ENCODE peak calls at places on chromosomes 3 and 15, in nine cellular contexts. O is T-helper 9 cell, H is NCI-H1105, N is foreskin fibroblast, W is mucosa of gallbladder, F is IMR-90, C is NCI-H1092, S is cardiac fibroblast, M is NCI-H2171. U is an unnamed sample.

GRCh38 chr15:85761635-85762034 is 33.1 kb downstream of the KLHL25 start:
- DNase-seq in S (no peak), F (peak), O (no peak), W (no peak), N (no peak), C (no peak), M (no peak), H (no peak), U (no peak)

GRCh38 chr3:161148832-161149475 is 43.8 kb upstream of the B3GALNT1 start:
- DNase-seq in W (no peak), C (no peak), F (no peak), M (no peak), O (no peak), N (no peak), S (peak), H (no peak), U (no peak)

GRCh38 chr15:52503788-52504496 is 24.7 kb downstream of the MYO5A start:
- DNase-seq in S (peak), W (no peak), C (no peak), F (peak), O (no peak), N (peak), H (no peak), M (no peak), U (no peak)

GRCh38 chr15:71115567-71116351 is 488 bp downstream of the THSD4 start:
- DNase-seq in M (no peak), C (no peak), O (no peak), F (peak), S (peak), N (no peak), W (no peak), H (no peak), U (peak)

GRCh38 chr3:170753421-170754344 is 116.3 kb downstream of the RPL22L1 start:
- DNase-seq in C (no peak), N (peak), S (peak), O (no peak), H (no peak), W (no peak), M (no peak), F (peak), U (no peak)

GRCh38 chr3:39141211-39141995 is 12.0 kb downstream of the CSRNP1 start:
- DNase-seq in F (peak), H (no peak), S (peak), W (peak), C (no peak), O (no peak), N (no peak), M (no peak), U (no peak)

GRCh38 chr15:48641416-48641815 is 4.1 kb downstream of the FBN1 start:
- DNase-seq in M (no peak), O (no peak), H (peak), W (no peak), C (no peak), N (peak), S (peak), F (peak), U (no peak)

GRCh38 chr15:35748105-35748504 is 202.1 kb upstream of the DPH6 start:
- DNase-seq in O (no peak), C (no peak), M (no peak), H (no peak), S (no peak), W (no peak), N (no peak), F (no peak), U (no peak)

GRCh38 chr3:116474356-116475200 is 29.3 kb upstream of the LSAMP start:
- DNase-seq in W (no peak), F (peak), H (peak), N (no peak), S (no peak), C (peak), O (no peak), M (peak), U (no peak)

GRCh38 chr3:125137432-125138033 is 75.0 kb downstream of the SLC12A8 start:
- DNase-seq in S (peak), H (no peak), F (peak), C (no peak), M (no peak), W (no peak), N (no peak), O (no peak), U (no peak)

GRCh38 chr3:67239362-67239761 is 241.3 kb downstream of the KBTBD8 start:
- DNase-seq in S (no peak), F (no peak), H (no peak), N (no peak), O (no peak), W (no peak), C (no peak), M (no peak), U (no peak)

GRCh38 chr15:88472225-88472624 is 4.7 kb downstream of the MRPS11 start:
- DNase-seq in C (no peak), S (no peak), N (no peak), W (no peak), H (no peak), F (no peak), O (no peak), M (no peak), U (no peak)

GRCh38 chr3:98791341-98792325 is 28.5 kb downstream of the ST3GAL6 start:
- DNase-seq in S (peak), C (no peak), H (no peak), F (peak), N (no peak), O (no peak), W (no peak), M (no peak), U (no peak)

GRCh38 chr3:30193625-30194044 is 412.8 kb upstream of the TGFBR2 start:
- DNase-seq in C (peak), H (no peak), O (no peak), M (peak), W (no peak), N (no peak), S (no peak), F (no peak), U (no peak)

U was measured in immature natural killer cell.